ENCODE peak calls at places on chromosome 15, in ten cellular contexts. M, E, N, Z, J, K, D, A, S and T are unnamed samples.

GRCh38 chr15:90873488-90873997 is 5.2 kb downstream of the FURIN start:
- DNase-seq in Z (no peak), S (no peak), J (no peak), N (no peak), E (no peak), M (no peak), D (no peak), K (no peak), A (no peak), T (no peak)

GRCh38 chr15:63358296-63359029 is 23.2 kb downstream of the CA12 start:
- DNase-seq in D (no peak), A (no peak), K (no peak), J (no peak), S (no peak), M (no peak), N (no peak), E (no peak), Z (no peak), T (no peak)

GRCh38 chr15:75371901-75372688 is 3.7 kb upstream of the MAN2C1 start:
- DNase-seq in J (no peak), M (no peak), K (no peak), Z (no peak), D (no peak), N (no peak), E (no peak), S (no peak), A (no peak), T (no peak)

GRCh38 chr15:70526221-70526973 is 237.0 kb downstream of the UACA start:
- DNase-seq in S (no peak), M (peak), N (no peak), D (peak), A (peak), Z (peak), K (no peak), E (peak), J (peak), T (no peak)

GRCh38 chr15:68572309-68572708 is 6.5 kb upstream of the CORO2B start:
- DNase-seq in K (no peak), N (no peak), E (no peak), S (no peak), M (no peak), A (no peak), Z (no peak), D (no peak), J (no peak), T (no peak)

GRCh38 chr15:45704329-45705249 is 69.8 kb downstream of the SQOR start:
- DNase-seq in Z (peak), K (no peak), J (no peak), M (peak), A (no peak), N (peak), S (no peak), D (peak), E (no peak), T (no peak)

GRCh38 chr15:77066961-77067690 is 3.8 kb downstream of the TSPAN3 start:
- DNase-seq in Z (no peak), M (no peak), N (no peak), A (no peak), S (no peak), J (no peak), D (no peak), E (peak), K (no peak), T (no peak)

GRCh38 chr15:58201536-58201935 is 63.4 kb downstream of the AQP9 start:
- DNase-seq in S (no peak), Z (no peak), K (no peak), J (no peak), N (no peak), D (peak), A (peak), E (no peak), M (no peak), T (no peak)

GRCh38 chr15:75198560-75199346 is 2.9 kb upstream of the C15orf39 start:
- DNase-seq in K (no peak), D (peak), M (peak), Z (no peak), J (no peak), N (no peak), S (no peak), E (peak), A (no peak), T (no peak)

GRCh38 chr15:84023636-84024035 is 211.9 kb upstream of the GOLGA6L4 start:
- DNase-seq in D (peak), E (no peak), M (peak), J (peak), S (no peak), N (no peak), A (no peak), Z (no peak), K (no peak), T (no peak)

GRCh38 chr15:77981281-77982126 is 96.0 kb downstream of the TBC1D2B start:
- DNase-seq in Z (no peak), E (no peak), N (no peak), K (no peak), S (no peak), A (no peak), J (no peak), D (no peak), M (no peak), T (no peak)

GRCh38 chr15:38991126-38991525 is 426.5 kb upstream of the RASGRP1 start:
- DNase-seq in E (no peak), A (no peak), N (no peak), S (no peak), K (no peak), Z (no peak), M (no peak), D (peak), J (no peak), T (no peak)

GRCh38 chr15:83571820-83572707 is 81.9 kb upstream of the ADAMTSL3 start:
- DNase-seq in S (no peak), N (no peak), Z (no peak), A (no peak), D (peak), K (no peak), M (no peak), E (no peak), J (no peak), T (no peak)

GRCh38 chr15:63521405-63522142 is 17.2 kb downstream of the USP3 start:
- DNase-seq in J (no peak), K (no peak), A (no peak), N (no peak), M (no peak), Z (no peak), D (no peak), E (no peak), S (no peak), T (no peak)

GRCh38 chr15:91549581-91549980 is 303.9 kb upstream of the SLCO3A1 start:
- DNase-seq in K (no peak), J (no peak), Z (no peak), E (no peak), N (no peak), A (no peak), D (no peak), S (no peak), M (no peak), T (no peak)

GRCh38 chr15:74889882-74890768 is at the start of gene MPI:
- DNase-seq in Z (peak), K (peak), S (peak), A (no peak), E (peak), J (peak), N (peak), M (peak), D (peak), T (peak)

GRCh38 chr15:56247266-56247665 is 3.6 kb upstream of the RFX7 start:
- DNase-seq in N (no peak), E (no peak), Z (no peak), S (no peak), A (no peak), D (no peak), K (no peak), M (no peak), J (no peak), T (no peak)

GRCh38 chr15:56251315-56252091 is 7.8 kb upstream of the RFX7 start:
- DNase-seq in K (no peak), Z (no peak), J (no peak), N (no peak), A (no peak), S (no peak), E (no peak), D (no peak), M (no peak), T (no peak)

GRCh38 chr15:56248276-56248675 is 4.6 kb upstream of the RFX7 start:
- DNase-seq in K (no peak), S (no peak), A (no peak), N (no peak), J (no peak), E (no peak), Z (no peak), D (no peak), M (no peak), T (no peak)

GRCh38 chr15:56250626-56251025 is 6.9 kb upstream of the RFX7 start:
- DNase-seq in K (no peak), Z (no peak), J (no peak), A (no peak), D (no peak), E (no peak), N (no peak), S (no peak), M (no peak), T (no peak)

GRCh38 chr15:56249080-56249479 is 5.4 kb upstream of the RFX7 start:
- DNase-seq in N (no peak), E (no peak), J (no peak), K (no peak), S (no peak), A (no peak), M (no peak), D (peak), Z (no peak), T (no peak)
- TF ChIP-seq CTCF in N (peak), E (no peak), J (no peak), K (no peak), S (no peak), A (peak), M (no peak), D (peak), Z (no peak), T (no peak)

GRCh38 chr15:53644681-53645080 is 114.8 kb downstream of the WDR72 start:
- DNase-seq in M (no peak), A (no peak), Z (no peak), E (no peak), J (no peak), D (no peak), S (no peak), N (no peak), K (no peak), T (no peak)
- TF ChIP-seq CTCF in M (no peak), A (no peak), Z (no peak), E (no peak), J (no peak), D (no peak), S (no peak), N (no peak), K (no peak), T (no peak)

GRCh38 chr15:100653608-100654007 is 51.2 kb downstream of the ASB7 start:
- DNase-seq in N (no peak), D (peak), Z (no peak), K (no peak), A (no peak), E (no peak), S (no peak), J (no peak), M (no peak), T (no peak)

GRCh38 chr15:100650685-100651084 is 48.3 kb downstream of the ASB7 start:
- DNase-seq in Z (no peak), K (no peak), S (no peak), D (no peak), M (no peak), J (no peak), A (no peak), E (no peak), N (no peak), T (no peak)

GRCh38 chr15:100651253-100651652 is 48.9 kb downstream of the ASB7 start:
- DNase-seq in S (no peak), E (no peak), J (no peak), Z (no peak), A (peak), K (no peak), N (no peak), M (no peak), D (no peak), T (no peak)
- TF ChIP-seq CTCF in S (no peak), E (no peak), J (no peak), Z (no peak), A (peak), K (no peak), N (no peak), M (no peak), D (no peak), T (no peak)

GRCh38 chr15:92903956-92904831 is 4.1 kb downstream of the CHD2 start:
- DNase-seq in S (peak), Z (peak), K (peak), D (peak), N (peak), A (peak), J (peak), M (peak), E (peak), T (peak)
- TF ChIP-seq CTCF in S (no peak), Z (no peak), K (no peak), D (no peak), N (no peak), A (no peak), J (no peak), M (no peak), E (no peak), T (no peak)

GRCh38 chr15:52331490-52332240 is 36.1 kb upstream of the MYO5C start:
- DNase-seq in D (peak), Z (no peak), N (no peak), J (no peak), K (no peak), A (no peak), M (peak), E (peak), S (no peak), T (no peak)
- TF ChIP-seq CTCF in D (peak), Z (no peak), N (peak), J (no peak), K (peak), A (peak), M (peak), E (peak), S (no peak), T (no peak)

GRCh38 chr15:44029940-44030568 is 165.0 kb downstream of the FRMD5 start:
- DNase-seq in S (no peak), A (no peak), Z (no peak), E (no peak), D (peak), M (no peak), N (no peak), K (no peak), J (no peak), T (no peak)
- TF ChIP-seq CTCF in S (no peak), A (no peak), Z (no peak), E (no peak), D (no peak), M (no peak), N (no peak), K (no peak), J (no peak), T (no peak)

DNA sequence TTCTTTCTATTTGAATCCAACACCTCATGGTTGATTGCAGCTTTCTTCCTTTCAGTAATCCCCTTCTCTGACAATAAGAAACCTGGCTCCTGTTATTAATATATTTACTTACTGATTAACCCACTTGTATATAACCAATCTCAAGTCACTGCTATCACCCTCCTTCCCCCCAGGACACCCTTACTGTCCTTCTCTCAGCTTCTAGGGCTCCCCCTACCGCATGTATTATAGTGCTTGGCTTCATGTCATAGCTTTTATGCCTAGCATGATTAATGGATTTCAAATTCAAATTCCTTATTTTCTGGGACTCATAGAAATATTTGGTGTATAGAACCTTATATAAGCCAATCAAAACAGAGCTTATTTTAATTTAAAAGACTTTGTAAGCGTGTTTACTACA is 75.7 kb upstream of the BNIP2 start:
- DNase-seq in A (no peak), D (no peak), S (no peak), M (no peak), K (no peak), J (no peak), E (no peak), N (no peak), Z (no peak), T (no peak)
- TF ChIP-seq CTCF in A (no peak), D (no peak), S (no peak), M (no peak), K (no peak), J (no peak), E (no peak), N (no peak), Z (no peak), T (no peak)

DNA sequence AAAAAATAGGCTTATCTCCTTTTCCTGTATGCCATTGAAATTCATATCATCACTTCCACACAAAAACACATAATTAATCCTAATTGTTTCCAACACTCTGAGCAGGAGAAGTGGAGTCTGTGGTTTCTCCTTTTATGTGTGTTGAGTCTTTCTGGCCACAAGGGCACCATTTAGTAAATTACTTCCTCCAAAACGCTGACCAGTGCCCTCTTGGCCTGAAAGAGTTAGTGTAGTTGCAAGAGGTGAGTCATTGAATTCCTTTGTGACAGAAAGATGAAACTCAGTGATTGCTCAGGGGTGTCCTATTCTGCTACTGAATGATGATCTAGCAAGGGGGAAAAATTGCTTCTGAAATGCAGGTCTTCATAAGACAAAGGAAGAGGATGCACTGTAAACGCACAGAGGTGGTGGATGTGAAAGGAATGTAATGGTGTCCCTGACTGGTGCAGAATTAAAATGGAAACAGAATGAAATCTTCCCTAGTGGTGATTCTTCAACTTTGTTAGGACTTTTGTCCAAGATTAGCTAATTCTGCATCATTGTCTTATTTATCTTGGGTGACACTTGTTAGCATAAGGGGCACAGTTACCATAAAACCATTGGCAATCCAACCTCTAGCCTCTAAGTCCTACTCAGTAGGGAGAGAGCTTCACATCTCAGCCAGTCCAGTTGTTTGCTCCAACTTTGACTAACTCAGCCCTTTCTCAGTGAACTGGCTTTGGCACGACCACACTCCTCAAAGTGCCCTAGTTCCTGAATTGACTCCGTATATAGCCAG is 208.4 kb upstream of the NANOGP8 start:
- DNase-seq in Z (no peak), S (no peak), K (no peak), N (no peak), A (peak), J (no peak), E (peak), D (peak), M (no peak), T (no peak)
- TF ChIP-seq CTCF in Z (peak), S (no peak), K (no peak), N (peak), A (peak), J (no peak), E (peak), D (peak), M (no peak), T (no peak)

GRCh38 chr15:80431635-80432034 is 27.5 kb downstream of the ARNT2 start:
- DNase-seq in K (no peak), E (no peak), A (no peak), N (no peak), J (no peak), S (no peak), M (no peak), Z (no peak), D (no peak), T (no peak)
- TF ChIP-seq CTCF in K (no peak), E (no peak), A (no peak), N (no peak), J (no peak), S (no peak), M (no peak), Z (no peak), D (no peak), T (no peak)

GRCh38 chr15:87660494-87661129 is 595.9 kb downstream of the NTRK3 start:
- DNase-seq in A (no peak), N (no peak), K (no peak), M (no peak), Z (no peak), J (no peak), D (no peak), E (no peak), S (no peak), T (no peak)
- TF ChIP-seq CTCF in A (no peak), N (no peak), K (no peak), M (no peak), Z (no peak), J (no peak), D (no peak), E (no peak), S (no peak), T (no peak)